ENCODE peak calls at places on chromosomes 16 and 17, in nine cellular contexts. One of them, this sample, is unnamed.

GRCh38 chr17:27893834-27894503 is 804 bp upstream of the LYRM9 start:
- DNase-seq in gastrocnemius medialis: no peak
- DNase-seq in brain microvascular endothelial cell: no peak
- DNase-seq in C1 segment of cervical spinal cord: no peak
- DNase-seq in foreskin fibroblast: no peak
- DNase-seq in activated gamma-delta T cell treated with Interleukin-2 at 50 U/mL for 16 hours: no peak
- DNase-seq in ELR: peak; percentile 46
- DNase-seq in PC-9: no peak
- DNase-seq in posterior cingulate gyrus: no peak
- DNase-seq in this sample: peak; percentile 59

GRCh38 chr17:60354223-60354622 is 37.7 kb downstream of the USP32 start:
- DNase-seq in posterior cingulate gyrus: no peak
- DNase-seq in C1 segment of cervical spinal cord: no peak
- DNase-seq in ELR: peak; percentile 84
- DNase-seq in gastrocnemius medialis: no peak
- DNase-seq in PC-9: peak; percentile 67
- DNase-seq in activated gamma-delta T cell treated with Interleukin-2 at 50 U/mL for 16 hours: no peak
- DNase-seq in brain microvascular endothelial cell: peak; percentile 39
- DNase-seq in foreskin fibroblast: peak; percentile 66
- DNase-seq in this sample: no peak

GRCh38 chr16:933581-933980 is 37.2 kb downstream of the LMF1 start:
- DNase-seq in posterior cingulate gyrus: peak; percentile 57
- DNase-seq in ELR: no peak
- DNase-seq in activated gamma-delta T cell treated with Interleukin-2 at 50 U/mL for 16 hours: no peak
- DNase-seq in brain microvascular endothelial cell: no peak
- DNase-seq in C1 segment of cervical spinal cord: no peak
- DNase-seq in gastrocnemius medialis: no peak
- DNase-seq in PC-9: no peak
- DNase-seq in foreskin fibroblast: no peak
- DNase-seq in this sample: no peak

GRCh38 chr17:1006054-1006453 is 9.1 kb downstream of the TIMM22 start:
- DNase-seq in activated gamma-delta T cell treated with Interleukin-2 at 50 U/mL for 16 hours: no peak
- DNase-seq in gastrocnemius medialis: no peak
- DNase-seq in C1 segment of cervical spinal cord: no peak
- DNase-seq in PC-9: no peak
- DNase-seq in brain microvascular endothelial cell: no peak
- DNase-seq in posterior cingulate gyrus: peak; percentile 80
- DNase-seq in foreskin fibroblast: no peak
- DNase-seq in ELR: no peak
- DNase-seq in this sample: no peak

GRCh38 chr17:6567528-6568185 is 11.3 kb upstream of the PITPNM3 start:
- DNase-seq in brain microvascular endothelial cell: no peak
- DNase-seq in gastrocnemius medialis: no peak
- DNase-seq in foreskin fibroblast: no peak
- DNase-seq in activated gamma-delta T cell treated with Interleukin-2 at 50 U/mL for 16 hours: no peak
- DNase-seq in PC-9: no peak
- DNase-seq in posterior cingulate gyrus: peak; percentile 75
- DNase-seq in ELR: no peak
- DNase-seq in C1 segment of cervical spinal cord: no peak
- DNase-seq in this sample: peak; percentile 55

GRCh38 chr17:77420476-77420803 is 279.7 kb downstream of the SEC14L1 start:
- DNase-seq in posterior cingulate gyrus: no peak
- DNase-seq in brain microvascular endothelial cell: no peak
- DNase-seq in gastrocnemius medialis: no peak
- DNase-seq in foreskin fibroblast: no peak
- DNase-seq in C1 segment of cervical spinal cord: no peak
- DNase-seq in activated gamma-delta T cell treated with Interleukin-2 at 50 U/mL for 16 hours: no peak
- DNase-seq in ELR: no peak
- DNase-seq in PC-9: no peak
- DNase-seq in this sample: no peak

GRCh38 chr16:8729779-8730334 is 55.4 kb downstream of the ABAT start:
- DNase-seq in PC-9: no peak
- DNase-seq in ELR: no peak
- DNase-seq in C1 segment of cervical spinal cord: no peak
- DNase-seq in gastrocnemius medialis: no peak
- DNase-seq in brain microvascular endothelial cell: no peak
- DNase-seq in foreskin fibroblast: no peak
- DNase-seq in activated gamma-delta T cell treated with Interleukin-2 at 50 U/mL for 16 hours: no peak
- DNase-seq in posterior cingulate gyrus: peak; percentile 39
- DNase-seq in this sample: no peak

GRCh38 chr17:53629188-53629587 is 193.5 kb upstream of the KIF2B start:
- DNase-seq in brain microvascular endothelial cell: peak; percentile 7
- DNase-seq in foreskin fibroblast: no peak
- DNase-seq in ELR: peak; percentile 71
- DNase-seq in PC-9: no peak
- DNase-seq in posterior cingulate gyrus: no peak
- DNase-seq in gastrocnemius medialis: no peak
- DNase-seq in C1 segment of cervical spinal cord: no peak
- DNase-seq in activated gamma-delta T cell treated with Interleukin-2 at 50 U/mL for 16 hours: no peak
- DNase-seq in this sample: no peak

GRCh38 chr16:20838250-20838649 is 31.9 kb downstream of the REXO5 start:
- DNase-seq in PC-9: no peak
- DNase-seq in brain microvascular endothelial cell: no peak
- DNase-seq in foreskin fibroblast: no peak
- DNase-seq in posterior cingulate gyrus: no peak
- DNase-seq in ELR: no peak
- DNase-seq in C1 segment of cervical spinal cord: no peak
- DNase-seq in gastrocnemius medialis: no peak
- DNase-seq in activated gamma-delta T cell treated with Interleukin-2 at 50 U/mL for 16 hours: no peak
- DNase-seq in this sample: no peak

This sample was measured in lower leg skin.